ENCODE peak calls at places on chromosomes 12 and 14, in eight cellular contexts. One of them, this sample, is unnamed.

GRCh38 chr14:94599656-94600004 is 12.6 kb upstream of the SERPINA3 start:
- DNase-seq in naive thymus-derived CD4-positive, alpha-beta T cell: no peak
- DNase-seq in stimulated activated CD8-positive, alpha-beta memory T cell treated with anti-CD3 and anti-CD28 coated beads, Interleukin-4, amount 100 ng/mL, for 1 hour: no peak
- DNase-seq in NCI-H1694 treated with DMSO at 0.1 percent for 48 hours: no peak
- DNase-seq in non-pigmented ciliary epithelial cell: no peak
- DNase-seq in Ammon's horn: no peak
- DNase-seq in heart right ventricle: no peak
- DNase-seq in fibroblast of the conjunctiva: no peak
- DNase-seq in this sample: no peak

GRCh38 chr14:103542545-103543088 is 13.6 kb downstream of the TRMT61A start:
- DNase-seq in NCI-H1694 treated with DMSO at 0.1 percent for 48 hours: no peak
- DNase-seq in fibroblast of the conjunctiva: no peak
- DNase-seq in stimulated activated CD8-positive, alpha-beta memory T cell treated with anti-CD3 and anti-CD28 coated beads, Interleukin-4, amount 100 ng/mL, for 1 hour: no peak
- DNase-seq in naive thymus-derived CD4-positive, alpha-beta T cell: no peak
- DNase-seq in non-pigmented ciliary epithelial cell: no peak
- DNase-seq in Ammon's horn: peak
- DNase-seq in heart right ventricle: peak
- DNase-seq in this sample: no peak

GRCh38 chr14:99968931-99969330 is 96.3 kb upstream of the EVL start:
- DNase-seq in non-pigmented ciliary epithelial cell: no peak
- DNase-seq in naive thymus-derived CD4-positive, alpha-beta T cell: no peak
- DNase-seq in fibroblast of the conjunctiva: peak
- DNase-seq in Ammon's horn: no peak
- DNase-seq in NCI-H1694 treated with DMSO at 0.1 percent for 48 hours: no peak
- DNase-seq in heart right ventricle: no peak
- DNase-seq in stimulated activated CD8-positive, alpha-beta memory T cell treated with anti-CD3 and anti-CD28 coated beads, Interleukin-4, amount 100 ng/mL, for 1 hour: no peak
- DNase-seq in this sample: peak

GRCh38 chr12:30882706-30883105 is 43.8 kb upstream of the TSPAN11 start:
- DNase-seq in naive thymus-derived CD4-positive, alpha-beta T cell: no peak
- DNase-seq in non-pigmented ciliary epithelial cell: no peak
- DNase-seq in Ammon's horn: peak
- DNase-seq in fibroblast of the conjunctiva: peak
- DNase-seq in NCI-H1694 treated with DMSO at 0.1 percent for 48 hours: peak
- DNase-seq in stimulated activated CD8-positive, alpha-beta memory T cell treated with anti-CD3 and anti-CD28 coated beads, Interleukin-4, amount 100 ng/mL, for 1 hour: no peak
- DNase-seq in heart right ventricle: no peak
- DNase-seq in this sample: no peak

GRCh38 chr12:116200812-116201211 is 76.7 kb downstream of the MED13L start:
- DNase-seq in naive thymus-derived CD4-positive, alpha-beta T cell: no peak
- DNase-seq in NCI-H1694 treated with DMSO at 0.1 percent for 48 hours: no peak
- DNase-seq in non-pigmented ciliary epithelial cell: no peak
- DNase-seq in fibroblast of the conjunctiva: no peak
- DNase-seq in Ammon's horn: no peak
- DNase-seq in heart right ventricle: no peak
- DNase-seq in stimulated activated CD8-positive, alpha-beta memory T cell treated with anti-CD3 and anti-CD28 coated beads, Interleukin-4, amount 100 ng/mL, for 1 hour: no peak
- DNase-seq in this sample: no peak

GRCh38 chr14:104286496-104286895 is 148.1 kb downstream of the KIF26A start:
- DNase-seq in fibroblast of the conjunctiva: no peak
- DNase-seq in stimulated activated CD8-positive, alpha-beta memory T cell treated with anti-CD3 and anti-CD28 coated beads, Interleukin-4, amount 100 ng/mL, for 1 hour: no peak
- DNase-seq in Ammon's horn: no peak
- DNase-seq in heart right ventricle: no peak
- DNase-seq in non-pigmented ciliary epithelial cell: no peak
- DNase-seq in naive thymus-derived CD4-positive, alpha-beta T cell: no peak
- DNase-seq in NCI-H1694 treated with DMSO at 0.1 percent for 48 hours: no peak
- DNase-seq in this sample: no peak

GRCh38 chr14:36315159-36315853 is 5.1 kb downstream of the MBIP start:
- DNase-seq in fibroblast of the conjunctiva: no peak
- DNase-seq in stimulated activated CD8-positive, alpha-beta memory T cell treated with anti-CD3 and anti-CD28 coated beads, Interleukin-4, amount 100 ng/mL, for 1 hour: no peak
- DNase-seq in Ammon's horn: no peak
- DNase-seq in heart right ventricle: no peak
- DNase-seq in naive thymus-derived CD4-positive, alpha-beta T cell: no peak
- DNase-seq in non-pigmented ciliary epithelial cell: no peak
- DNase-seq in NCI-H1694 treated with DMSO at 0.1 percent for 48 hours: no peak
- DNase-seq in this sample: no peak

GRCh38 chr14:81637639-81638038 is 104.0 kb upstream of the SEL1L start:
- DNase-seq in non-pigmented ciliary epithelial cell: no peak
- DNase-seq in Ammon's horn: no peak
- DNase-seq in heart right ventricle: no peak
- DNase-seq in fibroblast of the conjunctiva: no peak
- DNase-seq in stimulated activated CD8-positive, alpha-beta memory T cell treated with anti-CD3 and anti-CD28 coated beads, Interleukin-4, amount 100 ng/mL, for 1 hour: no peak
- DNase-seq in NCI-H1694 treated with DMSO at 0.1 percent for 48 hours: no peak
- DNase-seq in naive thymus-derived CD4-positive, alpha-beta T cell: no peak
- DNase-seq in this sample: no peak

GRCh38 chr12:52358575-52359350 is 8.5 kb downstream of the KRT85 start:
- DNase-seq in fibroblast of the conjunctiva: no peak
- DNase-seq in stimulated activated CD8-positive, alpha-beta memory T cell treated with anti-CD3 and anti-CD28 coated beads, Interleukin-4, amount 100 ng/mL, for 1 hour: no peak
- DNase-seq in naive thymus-derived CD4-positive, alpha-beta T cell: peak
- DNase-seq in non-pigmented ciliary epithelial cell: no peak
- DNase-seq in Ammon's horn: no peak
- DNase-seq in NCI-H1694 treated with DMSO at 0.1 percent for 48 hours: no peak
- DNase-seq in heart right ventricle: no peak
- DNase-seq in this sample: no peak

GRCh38 chr12:68831272-68831671 is 23.3 kb downstream of the MDM2 start:
- DNase-seq in fibroblast of the conjunctiva: no peak
- DNase-seq in heart right ventricle: no peak
- DNase-seq in Ammon's horn: no peak
- DNase-seq in NCI-H1694 treated with DMSO at 0.1 percent for 48 hours: no peak
- DNase-seq in non-pigmented ciliary epithelial cell: no peak
- DNase-seq in naive thymus-derived CD4-positive, alpha-beta T cell: no peak
- DNase-seq in stimulated activated CD8-positive, alpha-beta memory T cell treated with anti-CD3 and anti-CD28 coated beads, Interleukin-4, amount 100 ng/mL, for 1 hour: no peak
- DNase-seq in this sample: no peak

GRCh38 chr14:74673768-74674167 is 39.1 kb downstream of the AREL1 start:
- DNase-seq in NCI-H1694 treated with DMSO at 0.1 percent for 48 hours: no peak
- DNase-seq in naive thymus-derived CD4-positive, alpha-beta T cell: no peak
- DNase-seq in heart right ventricle: no peak
- DNase-seq in Ammon's horn: no peak
- DNase-seq in stimulated activated CD8-positive, alpha-beta memory T cell treated with anti-CD3 and anti-CD28 coated beads, Interleukin-4, amount 100 ng/mL, for 1 hour: no peak
- DNase-seq in fibroblast of the conjunctiva: no peak
- DNase-seq in non-pigmented ciliary epithelial cell: no peak
- DNase-seq in this sample: no peak

GRCh38 chr14:23186913-23187654 is 3.6 kb upstream of the SLC7A8 start:
- DNase-seq in stimulated activated CD8-positive, alpha-beta memory T cell treated with anti-CD3 and anti-CD28 coated beads, Interleukin-4, amount 100 ng/mL, for 1 hour: no peak
- DNase-seq in NCI-H1694 treated with DMSO at 0.1 percent for 48 hours: peak
- DNase-seq in fibroblast of the conjunctiva: peak
- DNase-seq in heart right ventricle: no peak
- DNase-seq in non-pigmented ciliary epithelial cell: no peak
- DNase-seq in Ammon's horn: peak
- DNase-seq in naive thymus-derived CD4-positive, alpha-beta T cell: peak
- DNase-seq in this sample: peak

GRCh38 chr12:49664591-49665146 is 41.3 kb downstream of the PRPF40B start:
- DNase-seq in fibroblast of the conjunctiva: no peak
- DNase-seq in Ammon's horn: no peak
- DNase-seq in non-pigmented ciliary epithelial cell: no peak
- DNase-seq in NCI-H1694 treated with DMSO at 0.1 percent for 48 hours: no peak
- DNase-seq in stimulated activated CD8-positive, alpha-beta memory T cell treated with anti-CD3 and anti-CD28 coated beads, Interleukin-4, amount 100 ng/mL, for 1 hour: no peak
- DNase-seq in naive thymus-derived CD4-positive, alpha-beta T cell: no peak
- DNase-seq in heart right ventricle: no peak
- DNase-seq in this sample: no peak

GRCh38 chr12:61254225-61254624 is 1006.0 kb upstream of the USP15 start:
- DNase-seq in NCI-H1694 treated with DMSO at 0.1 percent for 48 hours: no peak
- DNase-seq in non-pigmented ciliary epithelial cell: no peak
- DNase-seq in heart right ventricle: no peak
- DNase-seq in Ammon's horn: no peak
- DNase-seq in stimulated activated CD8-positive, alpha-beta memory T cell treated with anti-CD3 and anti-CD28 coated beads, Interleukin-4, amount 100 ng/mL, for 1 hour: no peak
- DNase-seq in naive thymus-derived CD4-positive, alpha-beta T cell: no peak
- DNase-seq in fibroblast of the conjunctiva: no peak
- DNase-seq in this sample: no peak

GRCh38 chr12:52091869-52092268 is 12.4 kb downstream of the SMIM41 start:
- DNase-seq in fibroblast of the conjunctiva: no peak
- DNase-seq in non-pigmented ciliary epithelial cell: no peak
- DNase-seq in heart right ventricle: no peak
- DNase-seq in naive thymus-derived CD4-positive, alpha-beta T cell: no peak
- DNase-seq in NCI-H1694 treated with DMSO at 0.1 percent for 48 hours: no peak
- DNase-seq in stimulated activated CD8-positive, alpha-beta memory T cell treated with anti-CD3 and anti-CD28 coated beads, Interleukin-4, amount 100 ng/mL, for 1 hour: no peak
- DNase-seq in Ammon's horn: no peak
- DNase-seq in this sample: no peak